ENCODE peak calls at places on chromosomes 2 and 18, in seven cellular contexts. M is GM12878, T is HCT116, G is SK-N-SH, H is H1, L is HepG2, A is K562. B is an unnamed sample.

GRCh38 chr2:180048256-180048655 is 41.2 kb upstream of the CWC22 start:
- DNase-seq in A (no peak), T (no peak), M (no peak), G (no peak), H (no peak), L (no peak), B (no peak)

GRCh38 chr2:240646061-240646899 is 21.0 kb downstream of the GPR35 start:
- DNase-seq in L (no peak), T (no peak), G (no peak), H (no peak), M (no peak), A (no peak), B (no peak)

GRCh38 chr2:216108310-216108966 is 710 bp upstream of the XRCC5 start:
- DNase-seq in A (no peak), G (peak; percentile 48), T (no peak), H (no peak), M (no peak), L (peak; percentile 32), B (peak; percentile 5)

GRCh38 chr2:129812071-129812470 is 167.4 kb upstream of the RAB6C start:
- DNase-seq in G (no peak), M (peak; percentile 33), H (no peak), T (no peak), A (no peak), L (peak; percentile 20), B (no peak)

GRCh38 chr2:152298754-152299153 is 36.2 kb upstream of the FMNL2 start:
- DNase-seq in G (no peak), H (no peak), A (no peak), T (no peak), L (no peak), M (no peak), B (peak; percentile 7)

GRCh38 chr2:190859347-190860297 is 21.0 kb upstream of the GLS start:
- DNase-seq in H (no peak), T (no peak), M (no peak), A (no peak), G (no peak), L (no peak), B (no peak)

GRCh38 chr18:70621710-70622109 is 332.9 kb downstream of the SOCS6 start:
- DNase-seq in A (no peak), L (no peak), H (no peak), G (no peak), M (no peak), T (no peak), B (no peak)

GRCh38 chr2:75564026-75564688 is 3.4 kb upstream of the EVA1A start:
- DNase-seq in M (no peak), G (no peak), H (no peak), L (no peak), T (no peak), A (no peak), B (no peak)

DNA sequence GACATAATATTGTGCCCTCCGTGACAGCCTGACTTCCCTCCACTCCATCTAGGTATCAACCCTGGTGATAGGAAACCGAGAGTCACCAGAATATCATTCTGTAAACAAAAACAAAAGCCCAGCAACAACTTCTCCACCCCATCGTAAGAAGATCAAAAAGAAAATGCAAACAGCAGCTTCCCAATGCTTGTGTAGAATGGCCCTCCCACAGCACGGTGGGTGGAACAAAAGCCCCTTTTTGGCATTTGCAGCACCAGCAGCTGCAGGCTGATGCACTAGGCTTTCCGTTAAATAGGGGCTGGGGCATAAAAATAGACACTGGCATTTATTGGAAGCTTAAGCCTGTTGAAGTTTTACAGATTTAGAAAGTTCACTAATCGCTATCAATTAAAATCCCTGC is 513.0 kb downstream of the GALR1 start:
- DNase-seq in L (no peak), A (no peak), T (no peak), H (no peak), G (no peak), M (no peak), B (no peak)
- TF ChIP-seq JUND in L (no peak), A (no peak), T (no peak), H (no peak), G (no peak), M (no peak), B (no peak)

DNA sequence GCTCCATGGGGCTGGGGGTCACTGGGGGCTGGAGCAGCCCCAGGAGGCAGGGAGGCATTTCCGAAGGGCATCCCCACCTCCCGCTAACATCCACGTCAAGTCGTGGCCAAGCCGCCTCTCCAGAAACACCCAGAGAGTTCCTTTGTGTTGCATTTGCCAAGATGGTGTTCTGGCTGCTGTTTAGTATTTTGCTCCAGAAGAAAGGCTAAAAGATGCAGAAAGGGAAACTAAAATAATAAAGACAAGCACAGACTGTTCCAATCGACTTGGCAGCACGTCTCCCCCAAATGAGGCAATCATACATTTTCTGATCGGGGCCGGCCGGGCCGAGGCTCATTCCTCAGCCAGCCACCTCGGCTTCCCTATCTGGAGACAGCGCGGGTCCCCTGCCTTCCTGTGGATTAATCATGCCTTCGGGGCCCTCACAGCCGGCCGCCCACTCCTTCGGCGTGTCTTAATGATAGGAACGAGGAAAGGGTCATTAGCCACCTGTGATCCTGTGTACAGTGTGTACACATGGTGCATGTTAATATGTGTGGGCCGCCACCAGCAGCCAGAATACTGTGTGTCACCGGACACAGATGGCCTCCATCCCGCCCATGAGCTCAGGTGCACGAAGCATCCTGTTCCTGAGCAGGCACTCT is 169.2 kb downstream of the KLHL29 start:
- DNase-seq in L (no peak), A (no peak), T (no peak), G (no peak), M (no peak), H (no peak), B (no peak)
- TF ChIP-seq JUND in L (no peak), A (no peak), T (no peak), G (no peak), M (no peak), H (no peak), B (no peak)

GRCh38 chr2:8515864-8516533 is 165.9 kb upstream of the ID2 start:
- DNase-seq in T (no peak), G (no peak), M (peak; percentile 76), H (no peak), L (no peak), A (no peak), B (no peak)
- TF ChIP-seq JUND in T (no peak), G (no peak), M (no peak), H (no peak), L (no peak), A (no peak), B (no peak)

GRCh38 chr2:145874466-145874865 is 1354.5 kb upstream of the ZEB2 start:
- DNase-seq in T (no peak), A (no peak), L (no peak), M (no peak), H (no peak), G (no peak), B (no peak)
- TF ChIP-seq JUND in T (no peak), A (no peak), L (no peak), M (no peak), H (no peak), G (peak; percentile 37), B (no peak)

GRCh38 chr2:239550336-239550735 is 149.5 kb upstream of the HDAC4 start:
- DNase-seq in L (no peak), M (no peak), G (no peak), T (no peak), A (no peak), H (no peak), B (no peak)

GRCh38 chr2:239548491-239548890 is 147.7 kb upstream of the HDAC4 start:
- DNase-seq in L (no peak), M (no peak), G (no peak), T (no peak), H (no peak), A (no peak), B (no peak)

GRCh38 chr2:239551206-239551605 is 150.4 kb upstream of the HDAC4 start:
- DNase-seq in M (no peak), T (no peak), G (no peak), A (no peak), L (no peak), H (no peak), B (no peak)

GRCh38 chr2:239548965-239549595 is 148.3 kb upstream of the HDAC4 start:
- DNase-seq in M (no peak), T (no peak), H (no peak), A (no peak), L (no peak), G (no peak), B (no peak)

GRCh38 chr2:239549711-239550265 is 149.0 kb upstream of the HDAC4 start:
- DNase-seq in A (no peak), M (no peak), G (no peak), T (no peak), L (no peak), H (no peak), B (no peak)
- TF ChIP-seq JUND in A (no peak), M (no peak), G (no peak), T (no peak), L (no peak), H (no peak), B (no peak)

DNA sequence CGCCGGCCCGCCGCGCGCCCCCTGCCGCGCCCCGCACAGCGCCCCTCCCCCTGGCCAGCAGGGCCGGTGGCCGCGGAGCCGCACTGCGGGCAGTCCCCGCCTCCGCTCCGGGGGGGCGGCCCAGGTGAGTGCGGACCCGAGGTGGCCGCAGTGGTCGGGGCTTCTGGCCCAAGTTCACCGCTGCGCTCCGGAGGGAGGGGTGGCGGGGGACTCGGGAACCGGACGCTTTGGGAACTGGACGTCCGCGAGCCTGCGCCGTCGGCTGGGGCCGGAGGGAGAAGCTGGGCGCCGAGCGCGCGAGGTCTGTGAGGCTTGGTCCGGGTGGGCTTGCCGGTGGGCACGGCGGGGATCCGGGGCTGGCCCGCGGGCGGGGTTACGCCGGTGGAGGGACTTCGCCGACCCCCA is 587 bp upstream of the LDLRAD4 start:
- DNase-seq in T (no peak), H (no peak), A (peak; percentile 35), M (no peak), L (no peak), G (no peak), B (peak; percentile 18)
- TF ChIP-seq JUND in T (no peak), H (no peak), A (no peak), M (no peak), L (no peak), G (no peak), B (no peak)

DNA sequence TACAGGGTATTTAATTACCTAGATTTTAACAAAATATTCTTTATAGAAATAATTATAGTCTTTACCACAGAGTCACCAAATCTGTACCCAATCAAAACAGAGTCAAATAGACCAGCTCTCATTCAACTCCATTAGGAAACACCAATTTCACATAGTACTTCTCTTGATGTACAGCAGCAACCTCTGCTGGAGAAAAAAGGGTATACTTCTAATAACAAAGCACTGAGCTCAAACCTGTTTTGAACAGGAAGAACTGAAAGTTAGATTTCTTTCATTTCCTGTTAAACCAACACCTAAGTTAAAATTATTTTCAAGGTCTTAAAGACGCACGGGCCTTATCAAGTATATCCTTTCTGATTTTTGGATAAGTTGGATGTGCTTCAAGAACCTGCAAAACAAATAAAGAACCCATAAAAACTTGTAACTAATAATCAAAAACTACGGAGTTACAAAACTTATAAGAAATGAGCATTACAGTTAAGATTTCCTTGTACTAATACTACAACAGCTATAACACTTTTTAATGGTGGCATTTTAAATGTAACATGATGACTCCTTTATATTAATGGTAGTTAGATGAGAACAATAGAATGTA is 79.0 kb downstream of the TTC21B start:
- DNase-seq in T (peak; percentile 28), H (no peak), A (peak; percentile 33), M (peak; percentile 36), G (peak; percentile 44), L (peak; percentile 72), B (peak; percentile 79)
- TF ChIP-seq JUND in T (no peak), H (no peak), A (no peak), M (no peak), G (no peak), L (no peak), B (no peak)